ENCODE peak calls at places on chromosomes 12 and 14, in four cellular contexts. B is glutamatergic neuron, E is NCI-H1694 treated with DMSO at 0.1 percent for 48 hours, H is mucosa of descending colon. G is an unnamed sample.

GRCh38 chr12:12716845-12717585 is at the start of gene CDKN1B:
- DNase-seq in B (peak; percentile 82), E (peak; percentile 98), H (peak; percentile 96), G (peak; percentile 96)

GRCh38 chr12:56296207-56296785 is 3.8 kb downstream of the CS start:
- DNase-seq in B (no peak), E (no peak), H (no peak), G (no peak)

GRCh38 chr12:51386361-51386760 is 4.8 kb downstream of the GALNT6 start:
- DNase-seq in B (no peak), E (no peak), H (no peak), G (no peak)

GRCh38 chr12:27109339-27110023 is 27.1 kb upstream of the C12orf71 start:
- DNase-seq in B (no peak), E (no peak), H (no peak), G (no peak)

GRCh38 chr14:81170829-81171195 is 49.9 kb downstream of the GTF2A1 start:
- DNase-seq in B (no peak), E (no peak), H (no peak), G (no peak)

GRCh38 chr12:56724660-56724988 is 475 bp downstream of the NACA start:
- DNase-seq in B (no peak), E (peak; percentile 38), H (no peak), G (no peak)

GRCh38 chr14:52072266-52072780 is 3.5 kb upstream of the NID2 start:
- DNase-seq in B (no peak), E (no peak), H (no peak), G (no peak)

GRCh38 chr12:52909256-52909655 is 4.4 kb upstream of the KRT8 start:
- DNase-seq in B (no peak), E (no peak), H (no peak), G (no peak)

GRCh38 chr12:15589328-15590032 is 199.7 kb downstream of the EPS8 start:
- DNase-seq in B (no peak), E (no peak), H (no peak), G (no peak)

GRCh38 chr12:7131502-7131866 is 1.3 kb downstream of the CLSTN3 start:
- DNase-seq in B (no peak), E (no peak), H (no peak), G (no peak)

GRCh38 chr12:128783129-128783574 is 40.6 kb downstream of the SLC15A4 start:
- DNase-seq in B (no peak), E (no peak), H (no peak), G (no peak)

GRCh38 chr12:52027085-52027843 is 20.5 kb downstream of the TAMALIN start:
- DNase-seq in B (peak; percentile 61), E (no peak), H (no peak), G (no peak)

GRCh38 chr12:19261773-19262172 is 132.2 kb downstream of the PLEKHA5 start:
- DNase-seq in B (no peak), E (no peak), H (no peak), G (no peak)

GRCh38 chr12:28585146-28585545 is 394.9 kb downstream of the CCDC91 start:
- DNase-seq in B (no peak), E (no peak), H (no peak), G (no peak)

GRCh38 chr12:71958993-71959588 is 20.4 kb downstream of the TPH2 start:
- DNase-seq in B (no peak), E (no peak), H (no peak), G (no peak)

GRCh38 chr12:54988402-54989054 is 4.0 kb upstream of the TESPA1 start:
- DNase-seq in B (peak; percentile 56), E (peak; percentile 88), H (peak; percentile 65), G (peak; percentile 61)

GRCh38 chr12:47846294-47846996 is 26.7 kb upstream of the HDAC7 start:
- DNase-seq in B (no peak), E (no peak), H (no peak), G (no peak)

GRCh38 chr12:15830538-15830937 is 41.4 kb upstream of the EPS8 start:
- DNase-seq in B (no peak), E (no peak), H (no peak), G (no peak)

GRCh38 chr12:103495783-103496456 is at the start of gene C12orf42:
- DNase-seq in B (peak; percentile 69), E (peak; percentile 74), H (no peak), G (peak; percentile 43)

GRCh38 chr14:100049220-100049619 is 16.0 kb upstream of the EVL start:
- DNase-seq in B (no peak), E (no peak), H (no peak), G (no peak)

GRCh38 chr12:10113085-10113484 is 14.3 kb upstream of the CLEC1A start:
- DNase-seq in B (no peak), E (no peak), H (no peak), G (no peak)

GRCh38 chr12:123591702-123592481 is 7.5 kb downstream of the TMED2 start:
- DNase-seq in B (no peak), E (no peak), H (no peak), G (no peak)

GRCh38 chr14:72535485-72535884 is 358.4 kb downstream of the DPF3 start:
- DNase-seq in B (no peak), E (no peak), H (no peak), G (no peak)